ENCODE peak calls at places on chromosome 15, in four cellular contexts. K, V, Y and E are unnamed samples.

GRCh38 chr15:70109522-70109921 is 11.8 kb upstream of the TLE3 start:
- DNase-seq in V (no peak), K (no peak), Y (no peak), E (no peak)

GRCh38 chr15:82045179-82045891 is 483 bp downstream of the MEX3B start:
- DNase-seq in Y (peak; percentile 33), K (no peak), V (peak; percentile 59), E (no peak)

GRCh38 chr15:101498731-101499480 is 9.4 kb upstream of the PCSK6 start:
- DNase-seq in V (no peak), K (no peak), Y (no peak), E (no peak)

GRCh38 chr15:52281085-52282035 is 14.2 kb downstream of the MYO5C start:
- DNase-seq in Y (no peak), V (no peak), K (no peak), E (no peak)

GRCh38 chr15:58052334-58052733 is 13.2 kb downstream of the ALDH1A2 start:
- DNase-seq in K (no peak), Y (no peak), V (no peak), E (no peak)

GRCh38 chr15:69852482-69853275 is 245.0 kb downstream of the TLE3 start:
- DNase-seq in K (no peak), V (no peak), Y (no peak), E (no peak)

GRCh38 chr15:34986326-34987181 is 1.5 kb downstream of the ZNF770 start:
- DNase-seq in V (no peak), K (no peak), Y (no peak), E (no peak)

GRCh38 chr15:27844018-27844666 is 255.0 kb downstream of the OCA2 start:
- DNase-seq in Y (no peak), V (no peak), K (no peak), E (no peak)

GRCh38 chr15:38190501-38190900 is 62.1 kb upstream of the SPRED1 start:
- DNase-seq in K (no peak), V (no peak), Y (no peak), E (no peak)

GRCh38 chr15:38085931-38086562 is 151.6 kb downstream of the TMCO5A start:
- DNase-seq in K (no peak), Y (no peak), V (no peak), E (no peak)

GRCh38 chr15:87477759-87478687 is 778.5 kb downstream of the NTRK3 start:
- DNase-seq in K (peak; percentile 39), V (peak; percentile 4), Y (no peak), E (no peak)

GRCh38 chr15:32735948-32736347 is 18.1 kb downstream of the GREM1 start:
- DNase-seq in K (no peak), V (no peak), Y (no peak), E (no peak)

GRCh38 chr15:56831467-56831866 is 87.0 kb upstream of the TCF12 start:
- DNase-seq in V (no peak), K (no peak), Y (no peak), E (no peak)

GRCh38 chr15:98938105-98938417 is 69.5 kb downstream of the PGPEP1L start:
- DNase-seq in Y (no peak), K (no peak), V (no peak), E (no peak)

GRCh38 chr15:98938804-98939203 is 68.8 kb downstream of the PGPEP1L start:
- DNase-seq in V (no peak), K (no peak), Y (no peak), E (no peak)

GRCh38 chr15:98937413-98938104 is 70.0 kb downstream of the PGPEP1L start:
- DNase-seq in K (no peak), Y (no peak), V (no peak), E (no peak)

GRCh38 chr15:98941595-98942255 is 65.9 kb downstream of the PGPEP1L start:
- DNase-seq in K (no peak), V (no peak), Y (no peak), E (peak; percentile 8)

DNA sequence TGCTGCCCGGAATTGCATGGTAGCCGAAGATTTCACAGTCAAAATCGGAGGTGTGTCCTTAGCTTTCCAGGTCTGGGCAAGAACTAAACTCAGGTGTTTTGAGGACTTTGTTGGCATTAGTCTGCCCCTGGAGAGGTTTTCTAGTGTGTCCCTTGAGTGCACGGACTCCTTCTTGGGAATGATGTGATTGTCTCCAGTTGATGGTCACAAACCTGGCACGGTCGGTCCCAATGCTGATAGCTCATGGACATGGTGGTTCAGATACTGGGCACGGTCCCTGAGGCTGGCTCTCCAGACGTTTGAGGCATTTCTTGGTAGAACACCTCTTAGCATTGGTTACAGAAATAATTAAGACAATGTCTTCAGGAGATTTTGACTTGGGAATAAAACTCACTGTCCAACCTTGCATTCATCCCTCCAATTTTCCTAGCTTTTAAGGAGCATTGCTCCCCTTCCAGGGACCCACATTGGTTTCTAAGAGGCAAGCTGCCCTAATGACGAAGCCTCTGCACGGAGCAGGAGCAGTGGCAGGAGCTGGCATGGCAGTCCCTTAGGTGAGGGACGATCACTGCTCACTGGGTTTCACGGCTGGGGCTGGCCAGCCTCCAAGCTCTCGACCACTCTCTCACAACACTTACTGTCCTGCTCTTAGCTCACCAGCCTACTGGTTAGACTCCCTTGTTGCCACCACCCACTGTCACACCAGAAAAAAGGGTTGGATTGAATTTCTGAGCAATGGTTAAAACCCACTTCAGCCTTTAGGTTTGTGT is 68.1 kb downstream of the PGPEP1L start:
- DNase-seq in K (no peak), V (no peak), Y (no peak), E (no peak)
- H3K36me3 ChIP-seq in K (no peaks in the 10 kb centered on the region), V (peaks cover 24% of the 10 kb centered on the region), Y (no peaks in the 10 kb centered on the region), E (peaks cover 15% of the 10 kb centered on the region)

DNA sequence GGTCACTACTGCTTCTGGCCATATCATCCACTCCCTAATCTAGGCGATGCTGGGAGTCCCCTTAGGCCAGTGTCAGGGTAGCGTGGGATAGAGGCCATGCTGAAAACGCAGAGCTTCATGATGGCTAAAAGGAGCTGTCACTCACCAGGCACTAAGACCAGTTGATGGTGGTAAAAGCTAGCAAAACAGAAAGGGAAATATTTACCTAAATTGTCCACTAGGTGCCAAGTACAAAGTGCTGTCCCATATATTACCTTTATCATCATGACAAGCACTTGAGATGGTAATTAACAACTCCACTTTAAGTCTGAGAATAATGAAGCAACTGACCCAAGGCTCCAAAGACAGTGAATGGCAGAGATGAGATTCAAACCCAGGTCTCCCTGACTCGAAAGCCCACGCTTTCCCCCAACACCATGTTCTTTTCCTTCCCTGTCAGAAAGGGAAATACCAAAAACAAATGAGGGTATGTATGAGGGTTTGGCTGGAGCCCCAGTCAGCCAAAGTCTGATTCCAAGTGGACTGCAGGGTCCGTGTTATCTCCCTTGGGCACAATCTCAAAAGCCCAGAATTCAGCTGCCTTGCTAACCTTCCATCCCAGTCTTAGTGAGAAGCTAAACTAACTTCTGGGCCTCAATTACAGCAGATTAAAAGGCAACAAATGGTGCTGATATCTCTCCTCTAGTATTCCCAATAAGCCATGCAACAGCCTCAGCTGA is 84.7 kb downstream of the RBPMS2 start:
- DNase-seq in V (no peak), Y (no peak), K (no peak), E (no peak)
- H3K36me3 ChIP-seq in V (peaks cover 43% of the 10 kb centered on the region), Y (peaks cover 65% of the 10 kb centered on the region), K (no peaks in the 10 kb centered on the region), E (peaks cover 57% of the 10 kb centered on the region)

DNA sequence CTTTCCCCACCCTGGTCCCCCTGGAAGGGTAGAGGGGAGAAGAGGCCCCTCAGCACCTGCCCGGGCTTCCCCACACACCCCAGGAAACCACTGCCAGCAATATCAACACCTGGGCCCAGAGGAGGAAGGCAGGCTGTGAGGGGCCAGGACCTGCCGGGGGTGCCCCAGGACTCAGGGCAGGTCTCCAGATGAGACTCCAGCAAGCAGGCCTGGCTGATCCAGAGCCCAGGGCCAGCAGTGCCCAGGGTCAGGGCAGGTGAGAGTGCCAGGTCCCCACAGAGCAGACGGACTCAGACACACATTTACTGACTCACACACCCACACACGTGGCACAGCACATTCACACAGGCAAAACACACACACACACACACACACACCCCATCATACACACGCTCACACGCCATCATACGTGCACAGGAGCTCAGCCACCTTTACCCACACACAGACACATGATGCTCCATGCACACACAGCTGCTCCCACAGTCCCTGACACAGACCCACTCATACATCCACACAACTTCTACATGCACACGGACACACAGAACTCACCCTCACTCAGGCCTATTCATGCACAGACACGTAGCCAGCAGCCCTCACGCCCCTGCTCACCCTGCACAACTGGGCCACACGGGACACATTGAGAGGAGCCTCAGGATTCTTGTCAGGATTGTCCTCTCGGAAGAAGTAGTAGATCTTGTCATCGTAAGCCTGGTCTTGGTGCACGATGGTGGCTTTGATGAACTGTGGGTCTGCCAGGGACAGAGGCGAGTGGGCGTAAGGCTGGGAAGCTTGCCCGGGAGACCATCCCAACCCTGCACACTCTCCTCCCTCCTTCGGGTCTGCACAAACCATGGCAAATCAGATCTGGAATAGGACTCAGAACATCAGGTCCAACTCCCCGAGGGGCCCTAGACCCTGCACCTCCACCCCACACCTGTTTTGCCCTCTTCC is 17.5 kb downstream of the SEMA7A start:
- DNase-seq in V (no peak), Y (no peak), K (no peak), E (no peak)
- H3K36me3 ChIP-seq in V (peaks cover 18% of the 10 kb centered on the region), Y (no peaks in the 10 kb centered on the region), K (no peaks in the 10 kb centered on the region), E (no peaks in the 10 kb centered on the region)

DNA sequence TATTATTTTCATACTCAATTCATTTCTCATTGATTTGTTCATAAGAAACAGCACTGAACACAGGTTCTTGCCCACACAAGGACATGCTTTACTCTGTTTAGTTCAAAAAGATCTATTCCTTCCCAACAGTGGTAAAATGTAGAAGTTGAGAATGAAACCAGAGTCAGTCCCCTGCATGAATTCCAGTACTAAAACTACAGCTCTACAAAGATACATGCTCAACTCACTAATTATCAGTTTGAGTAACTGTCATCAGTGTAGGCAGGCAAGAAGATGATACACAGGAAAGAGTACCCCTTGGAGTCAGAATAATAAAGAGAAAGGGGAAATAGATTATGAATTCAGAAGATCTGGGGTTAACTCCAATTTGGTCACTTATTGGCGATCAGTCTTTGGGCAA is 43.2 kb downstream of the NR2E3 start:
- DNase-seq in K (no peak), Y (no peak), V (no peak), E (no peak)
- H3K36me3 ChIP-seq in K (no peaks in the 10 kb centered on the region), Y (peaks cover 25% of the 10 kb centered on the region), V (peaks cover 4% of the 10 kb centered on the region), E (peaks cover 8% of the 10 kb centered on the region)

DNA sequence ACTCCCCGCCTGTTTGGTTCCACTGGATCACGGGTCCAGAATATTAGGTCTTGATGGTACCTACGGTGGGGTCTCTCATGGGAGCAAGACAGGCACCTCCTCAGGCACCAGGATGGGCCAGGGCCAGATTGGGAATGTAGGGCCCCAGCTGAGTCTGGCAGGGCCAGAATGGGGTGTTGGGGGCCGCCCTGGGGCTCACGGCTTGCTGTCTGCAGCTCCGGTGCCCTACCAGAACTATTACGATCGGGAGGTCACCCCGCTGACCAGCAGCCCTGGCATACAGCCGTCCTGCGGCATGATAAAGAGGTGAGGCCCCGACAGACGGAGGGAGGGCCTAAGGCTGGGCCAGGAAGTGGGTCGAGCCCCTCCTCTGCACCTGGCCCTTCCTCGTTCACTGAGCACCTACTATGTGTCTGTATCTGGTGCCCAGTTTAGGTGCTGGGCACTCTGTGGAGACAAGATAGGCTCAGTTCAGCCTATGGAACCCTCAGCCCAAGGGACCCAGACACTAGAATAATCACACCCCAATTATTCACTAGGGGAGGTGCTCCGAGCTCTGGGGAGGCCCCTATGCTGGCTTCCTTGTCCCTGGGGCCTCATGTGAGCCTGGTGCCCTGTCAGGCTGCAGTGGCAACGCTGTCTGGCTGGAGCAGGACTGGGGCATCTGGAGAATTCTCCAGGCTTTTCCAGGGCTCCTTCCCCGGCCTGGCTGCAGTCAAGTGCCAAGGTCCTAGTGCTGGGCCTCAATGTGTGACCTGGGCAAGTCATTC is 37.9 kb downstream of the PSTPIP1 start:
- DNase-seq in V (no peak), Y (no peak), K (peak; percentile 11), E (no peak)
- H3K36me3 ChIP-seq in V (peaks cover 12% of the 10 kb centered on the region), Y (peaks cover 57% of the 10 kb centered on the region), K (no peaks in the 10 kb centered on the region), E (no peaks in the 10 kb centered on the region)

DNA sequence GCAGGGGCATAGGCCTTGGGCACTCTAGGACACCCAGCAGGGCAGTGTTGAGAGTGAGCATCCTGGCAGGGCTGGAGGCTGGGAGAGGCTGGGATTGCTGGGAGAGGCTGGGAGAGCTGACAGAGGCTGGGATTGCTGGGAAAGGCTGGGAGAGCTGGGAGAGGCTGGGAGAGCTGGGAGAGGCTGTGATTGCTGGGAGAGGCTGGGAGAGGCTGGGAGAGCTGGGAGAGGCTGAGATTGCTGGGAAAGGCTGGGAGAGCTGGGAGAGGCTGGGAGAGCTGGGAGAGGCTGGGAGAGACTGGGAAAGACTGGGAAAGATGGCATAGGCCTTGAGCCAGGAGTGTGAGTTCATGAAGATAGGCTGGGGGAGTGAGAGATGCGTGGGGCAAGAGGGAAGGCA is 77.8 kb downstream of the MESD start:
- DNase-seq in K (no peak), Y (no peak), V (no peak), E (no peak)
- H3K36me3 ChIP-seq in K (no peaks in the 10 kb centered on the region), Y (peaks cover 5% of the 10 kb centered on the region), V (no peaks in the 10 kb centered on the region), E (no peaks in the 10 kb centered on the region)